ENCODE peak calls at places on chromosome 19, in seven cellular contexts. W is CD4-positive, CD25-positive, alpha-beta regulatory T cell; J is uterus; F is aorta; Y is CD8-positive, alpha-beta T cell; T is brain microvascular endothelial cell; N is neural progenitor cell. U is an unnamed sample.
A peak's percentile ranks its signal among the peaks of the same experiment; 100 is the strongest.

GRCh38 chr19:46571495-46571894 is 29.6 kb upstream of the CALM3 start:
- DNase-seq in W (no peak), J (no peak), F (no peak), Y (no peak), T (peak; percentile 14), N (peak; percentile 72), U (peak; percentile 32)

GRCh38 chr19:30757836-30758617 is 385.8 kb downstream of the ZNF536 start:
- DNase-seq in W (no peak), J (no peak), F (no peak), Y (no peak), T (no peak), N (no peak), U (no peak)

GRCh38 chr19:49786432-49786831 is 19.6 kb downstream of the AP2A1 start:
- DNase-seq in W (no peak), J (peak; percentile 53), F (no peak), Y (no peak), T (peak; percentile 23), N (no peak), U (peak; percentile 52)

GRCh38 chr19:17234911-17235617 is 9.0 kb downstream of the OCEL1 start:
- DNase-seq in W (peak; percentile 42), J (peak; percentile 64), F (no peak), Y (no peak), T (peak; percentile 29), N (peak; percentile 76), U (peak; percentile 44)

GRCh38 chr19:57096640-57097361 is 23.0 kb upstream of the USP29 start:
- DNase-seq in W (no peak), J (no peak), F (no peak), Y (no peak), T (no peak), N (no peak), U (no peak)

GRCh38 chr19:56566904-56567273 is 379 bp upstream of the ZNF470 start:
- DNase-seq in W (peak; percentile 2), J (peak; percentile 39), F (peak; percentile 87), Y (peak; percentile 30), T (peak; percentile 43), N (no peak), U (peak; percentile 11)

GRCh38 chr19:35404879-35405622 is 34.2 kb downstream of the GPR42 start:
- DNase-seq in W (no peak), J (no peak), F (no peak), Y (no peak), T (peak; percentile 81), N (peak; percentile 39), U (peak; percentile 94)

GRCh38 chr19:33395561-33396550 is 22.3 kb downstream of the CEBPG start:
- DNase-seq in W (no peak), J (peak; percentile 80), F (peak; percentile 90), Y (no peak), T (no peak), N (no peak), U (no peak)

GRCh38 chr19:35081201-35081600 is 34.4 kb upstream of the FXYD3 start:
- DNase-seq in W (no peak), J (no peak), F (no peak), Y (no peak), T (no peak), N (no peak), U (no peak)

GRCh38 chr19:711224-711623 is 2.5 kb downstream of the PALM start:
- DNase-seq in W (no peak), J (no peak), F (no peak), Y (no peak), T (no peak), N (no peak), U (no peak)

GRCh38 chr19:48398329-48399235 is 5.1 kb downstream of the GRIN2D start:
- DNase-seq in W (peak; percentile 70), J (no peak), F (peak; percentile 92), Y (peak; percentile 73), T (peak; percentile 63), N (peak; percentile 96), U (peak; percentile 63)

GRCh38 chr19:48614436-48615144 is at the start of gene FAM83E:
- DNase-seq in W (no peak), J (no peak), F (peak; percentile 77), Y (no peak), T (no peak), N (peak; percentile 75), U (peak; percentile 70)

GRCh38 chr19:2394054-2394668 is 33.2 kb downstream of the TIMM13 start:
- DNase-seq in W (no peak), J (no peak), F (no peak), Y (no peak), T (no peak), N (no peak), U (no peak)

GRCh38 chr19:6381030-6381750 is 5.5 kb upstream of the PSPN start:
- DNase-seq in W (no peak), J (no peak), F (no peak), Y (no peak), T (no peak), N (no peak), U (no peak)

GRCh38 chr19:6379744-6380143 is 4.0 kb upstream of the PSPN start:
- DNase-seq in W (no peak), J (no peak), F (no peak), Y (no peak), T (no peak), N (no peak), U (no peak)

GRCh38 chr19:6387372-6387771 is 5.6 kb downstream of the GTF2F1 start:
- DNase-seq in W (no peak), J (no peak), F (no peak), Y (no peak), T (no peak), N (no peak), U (no peak)

GRCh38 chr19:6378498-6378897 is 2.8 kb upstream of the PSPN start:
- DNase-seq in W (no peak), J (no peak), F (no peak), Y (no peak), T (no peak), N (no peak), U (no peak)

DNA sequence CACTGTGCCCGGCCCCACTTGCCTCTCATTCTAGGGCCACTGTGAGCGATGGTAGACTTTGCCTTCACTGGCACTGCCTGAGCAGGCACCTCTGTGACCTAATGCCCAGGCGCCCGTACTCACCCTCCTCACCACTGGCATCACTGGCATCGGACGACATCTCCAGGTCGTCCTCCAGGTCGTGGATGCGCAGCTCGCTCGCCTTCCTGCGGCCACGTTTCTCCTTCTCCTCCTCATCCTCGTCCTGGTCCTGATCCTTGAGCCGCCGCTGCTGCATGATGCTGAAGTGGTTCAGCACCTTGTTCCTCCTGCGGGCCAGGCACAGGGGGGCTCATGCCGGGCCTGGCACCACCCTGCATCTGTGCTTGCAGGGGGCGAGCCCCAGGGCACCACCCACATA is 7.5 kb upstream of the PSPN start:
- DNase-seq in W (no peak), J (no peak), F (no peak), Y (no peak), T (no peak), N (no peak), U (no peak)
- H3K36me3 ChIP-seq in W (peaks cover 64% of the 10 kb centered on the region), J (no peaks in the 10 kb centered on the region), F (peaks cover 22% of the 10 kb centered on the region), Y (peaks cover 40% of the 10 kb centered on the region), T (peaks cover 86% of the 10 kb centered on the region), N (no peaks in the 10 kb centered on the region), U (peaks cover 41% of the 10 kb centered on the region)

DNA sequence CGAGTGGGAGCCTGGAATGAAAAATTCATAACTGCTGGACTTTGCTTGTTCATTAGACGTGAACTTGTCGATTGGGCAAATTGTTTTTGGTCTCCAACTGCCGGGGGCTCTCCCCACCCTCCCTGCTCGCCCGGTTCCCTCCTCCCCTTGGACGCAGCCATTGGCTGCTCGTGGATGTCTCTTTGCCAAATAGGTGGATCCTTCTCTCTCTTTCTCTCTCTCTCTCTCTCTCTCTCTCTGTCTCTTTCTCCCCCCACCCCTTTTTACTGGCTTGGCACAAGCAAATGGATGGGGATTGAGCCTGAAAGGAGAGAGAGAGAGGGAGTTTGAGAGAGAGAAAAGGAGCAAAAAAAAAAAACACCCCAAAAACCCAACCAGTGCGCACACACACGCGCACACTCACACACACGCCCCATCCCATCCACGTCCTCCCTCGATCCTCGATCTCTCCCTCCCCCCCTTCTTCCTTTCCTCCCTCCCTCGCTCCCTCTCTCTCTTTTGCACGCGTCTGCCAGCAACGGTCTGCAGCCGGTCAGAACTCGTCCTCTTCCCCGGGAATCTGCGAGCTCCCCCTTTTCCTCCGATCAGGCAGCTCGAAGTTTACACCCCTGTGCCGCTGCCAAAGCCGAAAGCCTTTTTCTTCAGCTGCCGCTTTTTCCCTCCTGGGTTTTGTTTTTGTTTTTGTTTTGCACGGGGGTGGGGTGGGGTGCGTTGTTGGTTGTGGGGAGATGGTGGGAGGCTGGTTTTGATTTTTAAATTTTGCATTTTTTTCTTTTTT is 27.8 kb downstream of the NFIX start:
- DNase-seq in W (no peak), J (peak; percentile 95), F (peak; percentile 90), Y (no peak), T (peak; percentile 74), N (peak; percentile 77), U (peak; percentile 87)
- H3K27me3 ChIP-seq in W (peaks cover 7% of the 10 kb centered on the region), J (no peaks in the 10 kb centered on the region), F (no peaks in the 10 kb centered on the region), Y (peaks cover 3% of the 10 kb centered on the region), T (no peaks in the 10 kb centered on the region), N (peaks cover 100% of the 10 kb centered on the region), U (no peaks in the 10 kb centered on the region)

GRCh38 chr19:18613589-18614234 is 1.0 kb downstream of the TMEM59L start:
- DNase-seq in W (no peak), J (no peak), F (no peak), Y (no peak), T (no peak), N (peak; percentile 52), U (no peak)

GRCh38 chr19:18610556-18611326 is 1.9 kb upstream of the TMEM59L start:
- DNase-seq in W (no peak), J (no peak), F (no peak), Y (no peak), T (no peak), N (peak; percentile 70), U (no peak)

GRCh38 chr19:18611327-18612050 is 1.2 kb upstream of the TMEM59L start:
- DNase-seq in W (no peak), J (no peak), F (no peak), Y (no peak), T (no peak), N (peak; percentile 78), U (no peak)

GRCh38 chr19:18612772-18613588 is at the start of gene TMEM59L:
- DNase-seq in W (peak; percentile 42), J (no peak), F (no peak), Y (peak; percentile 35), T (no peak), N (peak; percentile 77), U (no peak)

DNA sequence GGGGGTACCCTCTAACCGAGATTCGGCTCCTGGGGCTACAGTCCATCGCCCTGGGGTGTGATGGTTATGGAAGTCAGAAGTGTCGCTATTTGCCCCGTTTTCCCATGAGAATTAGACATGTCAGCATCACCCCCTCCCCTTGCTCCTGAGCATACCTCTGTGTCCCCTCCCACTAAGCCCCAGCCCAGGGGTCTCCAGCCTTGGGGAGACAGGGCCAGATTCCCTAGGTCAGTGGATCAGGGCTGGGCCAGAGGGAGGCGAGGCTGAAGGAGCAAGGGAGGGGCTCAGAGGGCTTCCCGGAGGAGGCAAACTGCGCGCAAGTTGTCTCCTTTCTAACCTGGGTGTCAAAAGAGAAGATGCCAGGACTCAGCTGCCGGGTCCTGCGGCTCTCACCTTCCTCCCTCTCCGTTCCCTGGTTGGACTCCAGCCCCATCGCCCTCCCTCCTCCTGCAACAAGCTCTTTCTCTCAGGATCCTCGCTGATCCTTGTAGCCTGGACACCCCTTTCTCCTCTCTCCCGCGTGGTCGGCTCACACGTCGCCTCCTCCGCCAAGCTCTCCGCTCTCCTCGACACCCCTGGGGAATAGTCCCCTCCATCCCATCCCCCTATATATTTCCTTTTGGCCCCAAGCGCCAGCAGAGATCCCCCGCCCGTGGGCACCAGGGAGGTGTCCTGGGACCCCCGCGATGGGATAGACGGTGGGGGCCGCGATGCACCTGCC is 459 bp upstream of the TMEM59L start:
- DNase-seq in W (no peak), J (no peak), F (no peak), Y (no peak), T (no peak), N (peak; percentile 36), U (no peak)
- H3K4me3 ChIP-seq in W (peak overlapping the region; percentile 26), J (no peak overlapping the region), F (no peak overlapping the region), Y (peak overlapping the region; percentile 54), T (peak overlapping the region; percentile 30), N (peak overlapping the region; percentile 57), U (no peak overlapping the region)

GRCh38 chr19:11020423-11020822 is 59.6 kb downstream of the SMARCA4 start:
- DNase-seq in W (no peak), J (no peak), F (no peak), Y (no peak), T (no peak), N (no peak), U (no peak)
- H3K36me3 ChIP-seq in W (peaks cover 84% of the 10 kb centered on the region), J (no peaks in the 10 kb centered on the region), F (peaks cover 13% of the 10 kb centered on the region), Y (peaks cover 50% of the 10 kb centered on the region), T (peaks cover 83% of the 10 kb centered on the region), N (no peaks in the 10 kb centered on the region), U (peaks cover 63% of the 10 kb centered on the region)

U was measured in bronchial epithelial cell.